ENCODE peak calls at places on chromosomes 11 and 22, in five cellular contexts. One of them, this sample, is unnamed.

GRCh38 chr11:59144579-59145345 is 2.1 kb downstream of the FAM111A start:
- DNase-seq in heart left ventricle: peak
- DNase-seq in left ventricle myocardium inferior: peak
- DNase-seq in HFF-Myc: peak
- DNase-seq in aorta: peak
- DNase-seq in this sample: peak

GRCh38 chr11:111417011-111417765 is 38.1 kb upstream of the POU2AF1 start:
- DNase-seq in left ventricle myocardium inferior: no peak
- DNase-seq in aorta: no peak
- DNase-seq in HFF-Myc: no peak
- DNase-seq in heart left ventricle: no peak
- DNase-seq in this sample: peak

GRCh38 chr11:116990061-116990473 is 108.2 kb downstream of the SIK3 start:
- DNase-seq in heart left ventricle: no peak
- DNase-seq in HFF-Myc: no peak
- DNase-seq in aorta: no peak
- DNase-seq in left ventricle myocardium inferior: no peak
- DNase-seq in this sample: no peak

GRCh38 chr22:38657248-38657909 is 941 bp downstream of the CBY1 start:
- DNase-seq in heart left ventricle: no peak
- DNase-seq in aorta: no peak
- DNase-seq in HFF-Myc: no peak
- DNase-seq in left ventricle myocardium inferior: no peak
- DNase-seq in this sample: peak

GRCh38 chr11:121757480-121758125 is 304.8 kb upstream of the SORL1-AS1 start:
- DNase-seq in HFF-Myc: no peak
- DNase-seq in aorta: no peak
- DNase-seq in left ventricle myocardium inferior: no peak
- DNase-seq in heart left ventricle: no peak
- DNase-seq in this sample: no peak

GRCh38 chr22:50718352-50718709 is 19.7 kb upstream of the ACR start:
- DNase-seq in left ventricle myocardium inferior: no peak
- DNase-seq in HFF-Myc: no peak
- DNase-seq in heart left ventricle: no peak
- DNase-seq in aorta: no peak
- DNase-seq in this sample: no peak

GRCh38 chr11:94243571-94244229 is 60.7 kb upstream of the IZUMO1R start:
- DNase-seq in heart left ventricle: no peak
- DNase-seq in HFF-Myc: no peak
- DNase-seq in left ventricle myocardium inferior: no peak
- DNase-seq in aorta: no peak
- DNase-seq in this sample: no peak

GRCh38 chr11:90476442-90477007 is 253.7 kb upstream of the CHORDC1 start:
- DNase-seq in HFF-Myc: no peak
- DNase-seq in left ventricle myocardium inferior: no peak
- DNase-seq in heart left ventricle: peak
- DNase-seq in aorta: no peak
- DNase-seq in this sample: no peak

GRCh38 chr11:10076458-10077141 is 217.4 kb downstream of the SBF2 start:
- DNase-seq in aorta: peak
- DNase-seq in HFF-Myc: no peak
- DNase-seq in heart left ventricle: peak
- DNase-seq in left ventricle myocardium inferior: peak
- DNase-seq in this sample: peak

GRCh38 chr11:35357893-35358292 is 61.5 kb downstream of the SLC1A2 start:
- DNase-seq in left ventricle myocardium inferior: no peak
- DNase-seq in aorta: no peak
- DNase-seq in heart left ventricle: no peak
- DNase-seq in HFF-Myc: no peak
- DNase-seq in this sample: no peak

DNA sequence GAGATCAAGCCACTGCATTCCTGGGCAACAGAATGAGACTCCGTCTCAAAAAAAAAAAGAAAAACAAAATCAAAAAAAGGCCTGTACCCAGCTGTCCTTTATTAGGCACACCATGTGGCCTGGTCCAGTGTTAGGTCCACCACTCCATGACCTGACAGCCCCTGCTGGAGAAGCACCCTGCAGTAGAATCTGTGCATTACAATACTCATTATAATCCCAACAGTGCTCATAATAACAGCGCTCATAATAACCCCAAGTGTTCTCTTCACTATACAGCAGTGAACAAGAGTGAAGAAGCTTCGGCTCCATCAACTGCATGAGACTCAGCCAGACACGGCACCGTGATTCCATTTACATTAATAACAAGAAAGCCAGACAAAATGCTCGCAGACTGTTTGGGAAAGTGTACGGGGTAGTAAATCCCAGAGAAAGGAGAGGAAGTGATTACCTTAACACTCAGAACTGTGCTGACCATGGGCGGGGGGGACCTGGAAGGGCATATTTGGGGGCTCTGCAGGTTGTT is 8.9 kb upstream of the EHD1 start:
- DNase-seq in HFF-Myc: no peak
- DNase-seq in left ventricle myocardium inferior: no peak
- DNase-seq in aorta: no peak
- DNase-seq in heart left ventricle: no peak
- DNase-seq in this sample: no peak
- H3K4me3 ChIP-seq in HFF-Myc: no peak
- H3K4me3 ChIP-seq in left ventricle myocardium inferior: peak
- H3K4me3 ChIP-seq in aorta: no peak
- H3K4me3 ChIP-seq in heart left ventricle: peak
- H3K4me3 ChIP-seq in this sample: no peak

GRCh38 chr11:18614667-18615066 is 15.1 kb downstream of the MISFA start:
- DNase-seq in left ventricle myocardium inferior: no peak
- DNase-seq in heart left ventricle: no peak
- DNase-seq in HFF-Myc: no peak
- DNase-seq in aorta: no peak
- DNase-seq in this sample: no peak

GRCh38 chr11:18623707-18624106 is 10.4 kb downstream of the SPTY2D1 start:
- DNase-seq in HFF-Myc: no peak
- DNase-seq in aorta: no peak
- DNase-seq in left ventricle myocardium inferior: no peak
- DNase-seq in heart left ventricle: no peak
- DNase-seq in this sample: no peak

GRCh38 chr11:18617688-18618340 is 16.3 kb downstream of the SPTY2D1 start:
- DNase-seq in aorta: no peak
- DNase-seq in HFF-Myc: no peak
- DNase-seq in left ventricle myocardium inferior: no peak
- DNase-seq in heart left ventricle: no peak
- DNase-seq in this sample: no peak

GRCh38 chr11:18615628-18616392 is 16.2 kb downstream of the MISFA start:
- DNase-seq in aorta: no peak
- DNase-seq in left ventricle myocardium inferior: no peak
- DNase-seq in HFF-Myc: no peak
- DNase-seq in heart left ventricle: no peak
- DNase-seq in this sample: no peak

DNA sequence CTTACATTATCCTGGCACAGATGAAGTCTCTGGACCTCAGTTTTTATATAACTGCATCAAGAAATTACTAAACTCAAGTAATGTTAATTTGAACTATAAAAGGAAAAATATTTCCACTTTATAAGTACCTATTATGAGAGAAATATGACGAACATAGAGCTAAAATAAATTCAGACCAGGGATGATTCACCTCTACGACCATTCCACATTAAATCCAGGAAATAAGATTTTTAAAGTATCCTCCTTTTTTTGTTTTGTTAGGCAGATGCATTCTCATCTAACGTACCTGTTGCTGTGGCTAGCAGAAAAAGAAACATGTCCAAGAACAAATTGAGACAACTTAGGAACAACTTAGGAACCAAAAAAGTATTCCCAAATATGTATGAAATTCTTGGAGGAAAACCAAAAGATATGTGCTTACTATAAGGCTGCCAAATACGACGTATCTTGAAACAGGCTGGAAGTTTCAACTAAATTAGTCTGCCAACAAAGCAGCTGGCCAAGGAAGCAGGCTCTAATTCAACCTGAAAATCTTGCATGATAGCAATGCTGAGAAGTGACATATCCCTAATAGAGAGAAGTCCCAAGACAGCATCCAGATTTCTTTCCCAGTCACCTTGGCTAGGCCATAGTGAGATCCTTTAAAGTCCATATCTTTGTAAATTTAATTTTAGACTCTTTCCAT is 15.7 kb downstream of the SPTY2D1 start:
- DNase-seq in left ventricle myocardium inferior: no peak
- DNase-seq in aorta: no peak
- DNase-seq in HFF-Myc: no peak
- DNase-seq in heart left ventricle: no peak
- DNase-seq in this sample: no peak
- H3K4me3 ChIP-seq in left ventricle myocardium inferior: no peak
- H3K4me3 ChIP-seq in aorta: no peak
- H3K4me3 ChIP-seq in HFF-Myc: no peak
- H3K4me3 ChIP-seq in heart left ventricle: no peak
- H3K4me3 ChIP-seq in this sample: no peak

GRCh38 chr11:1825785-1826451 is 8.9 kb upstream of the SYT8 start:
- DNase-seq in HFF-Myc: no peak
- DNase-seq in left ventricle myocardium inferior: no peak
- DNase-seq in aorta: no peak
- DNase-seq in heart left ventricle: no peak
- DNase-seq in this sample: no peak

GRCh38 chr11:1827931-1828330 is 6.9 kb upstream of the SYT8 start:
- DNase-seq in left ventricle myocardium inferior: no peak
- DNase-seq in heart left ventricle: no peak
- DNase-seq in aorta: peak
- DNase-seq in HFF-Myc: no peak
- DNase-seq in this sample: peak

GRCh38 chr11:1825039-1825740 is 9.6 kb upstream of the SYT8 start:
- DNase-seq in left ventricle myocardium inferior: peak
- DNase-seq in aorta: peak
- DNase-seq in HFF-Myc: no peak
- DNase-seq in heart left ventricle: no peak
- DNase-seq in this sample: peak

GRCh38 chr11:1827095-1827797 is 7.5 kb upstream of the SYT8 start:
- DNase-seq in heart left ventricle: peak
- DNase-seq in HFF-Myc: no peak
- DNase-seq in aorta: peak
- DNase-seq in left ventricle myocardium inferior: no peak
- DNase-seq in this sample: peak

DNA sequence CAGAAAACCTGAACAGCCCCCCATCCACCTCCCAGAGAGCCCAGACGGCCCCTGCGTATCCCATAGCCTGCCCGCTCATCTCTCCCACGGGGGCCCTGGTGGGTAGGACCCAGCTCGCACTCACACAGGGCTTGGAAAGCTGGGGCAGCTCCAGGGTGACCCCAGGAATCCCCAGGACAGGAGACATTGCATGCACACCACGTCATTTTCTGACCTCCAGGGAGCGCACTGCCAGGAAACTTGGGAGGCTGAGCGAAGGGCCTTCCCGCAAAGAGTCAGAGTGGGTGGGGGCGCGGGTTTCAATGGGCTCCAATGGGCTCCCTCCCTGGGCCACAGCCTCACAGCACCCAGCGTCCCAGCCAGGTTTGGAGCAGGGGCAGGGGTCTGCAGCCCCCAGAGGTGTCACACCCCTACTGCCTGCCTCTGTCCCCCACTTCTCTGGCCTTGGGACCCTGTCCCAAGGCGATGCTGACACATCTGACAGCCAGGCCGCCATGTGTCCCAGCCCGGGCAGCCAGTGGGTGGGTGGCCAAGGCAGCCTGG is 8.2 kb upstream of the SYT8 start:
- DNase-seq in heart left ventricle: peak
- DNase-seq in HFF-Myc: no peak
- DNase-seq in left ventricle myocardium inferior: no peak
- DNase-seq in aorta: peak
- DNase-seq in this sample: peak
- H3K4me3 ChIP-seq in heart left ventricle: no peak
- H3K4me3 ChIP-seq in HFF-Myc: no peak
- H3K4me3 ChIP-seq in left ventricle myocardium inferior: no peak
- H3K4me3 ChIP-seq in aorta: no peak
- H3K4me3 ChIP-seq in this sample: no peak

DNA sequence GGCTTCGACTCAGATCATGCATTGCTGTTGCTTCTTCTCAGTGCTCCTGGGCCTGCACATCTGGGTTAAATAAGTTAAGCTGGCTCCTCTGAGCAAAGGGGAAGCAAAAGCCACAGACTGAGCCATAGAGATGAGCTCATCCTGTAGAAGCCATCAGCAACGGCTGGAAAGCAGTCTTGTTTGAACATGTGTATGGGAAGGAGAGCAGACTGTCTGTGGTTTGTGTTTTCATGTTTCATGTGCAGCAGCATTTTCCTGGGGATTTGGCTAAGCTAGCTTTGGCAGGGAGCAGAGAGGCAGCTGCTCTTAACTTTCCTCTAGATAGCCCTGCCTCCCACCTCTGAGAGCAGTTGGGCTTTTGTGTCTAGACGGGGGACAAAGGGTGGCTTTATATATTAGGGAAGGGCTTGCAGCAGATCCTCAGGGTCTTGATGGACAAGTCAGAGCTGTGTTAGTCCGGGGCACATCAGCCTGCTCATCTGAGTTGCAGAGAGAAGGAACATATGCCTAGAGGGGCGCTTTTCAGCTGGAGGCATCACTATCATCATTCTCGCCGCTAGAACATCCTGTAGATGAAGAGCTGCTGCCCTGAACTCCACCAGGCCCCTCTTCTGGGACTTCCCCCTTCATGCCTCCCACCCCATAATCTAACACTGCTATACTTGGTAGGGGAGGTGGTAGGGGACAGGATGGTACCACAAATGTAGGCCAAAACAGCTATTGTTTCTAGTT is 14.9 kb downstream of the DCPS start:
- DNase-seq in left ventricle myocardium inferior: peak
- DNase-seq in aorta: peak
- DNase-seq in heart left ventricle: peak
- DNase-seq in HFF-Myc: peak
- DNase-seq in this sample: no peak
- H3K4me3 ChIP-seq in left ventricle myocardium inferior: peak
- H3K4me3 ChIP-seq in aorta: no peak
- H3K4me3 ChIP-seq in heart left ventricle: peak
- H3K4me3 ChIP-seq in HFF-Myc: peak
- H3K4me3 ChIP-seq in this sample: no peak

DNA sequence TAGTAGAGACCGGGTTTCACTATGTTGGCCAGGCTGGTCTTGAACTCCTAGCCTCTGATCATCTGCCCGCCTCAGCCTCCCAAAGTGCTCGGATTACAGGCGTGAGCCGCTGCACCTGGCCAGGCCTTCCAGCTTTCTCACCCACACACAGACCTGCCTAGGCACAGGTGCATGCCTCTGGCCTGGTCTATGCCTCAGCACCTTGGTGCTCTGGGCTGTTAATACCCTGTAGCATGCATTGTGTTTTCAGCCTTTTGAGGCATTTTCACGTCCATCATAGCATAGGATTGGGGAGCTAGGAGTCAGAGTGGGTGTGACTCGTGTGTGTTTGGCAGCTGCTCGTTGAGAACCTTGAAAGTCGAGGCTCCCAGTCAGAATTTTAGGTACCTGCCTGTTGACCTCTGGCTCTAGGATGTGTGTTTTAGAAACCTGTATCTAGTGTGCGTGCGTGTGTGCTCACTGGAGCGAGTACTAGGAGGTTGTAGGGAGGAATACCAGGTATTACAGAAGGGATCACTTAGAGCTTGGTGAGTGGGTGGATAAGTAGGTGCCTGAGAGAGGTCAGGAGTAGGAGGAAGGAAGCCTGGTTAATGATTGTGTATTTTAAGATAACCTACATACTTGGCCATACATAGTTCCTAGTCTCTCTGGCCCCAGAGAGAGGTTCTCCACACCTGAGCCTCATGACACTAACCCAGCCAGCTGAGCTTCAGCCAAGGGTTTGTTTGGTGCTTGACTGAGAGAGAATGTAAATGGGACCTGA is 20.0 kb downstream of the CRKL start:
- DNase-seq in heart left ventricle: no peak
- DNase-seq in aorta: peak
- DNase-seq in left ventricle myocardium inferior: no peak
- DNase-seq in HFF-Myc: no peak
- DNase-seq in this sample: no peak
- H3K4me3 ChIP-seq in heart left ventricle: no peak
- H3K4me3 ChIP-seq in aorta: no peak
- H3K4me3 ChIP-seq in left ventricle myocardium inferior: no peak
- H3K4me3 ChIP-seq in HFF-Myc: no peak
- H3K4me3 ChIP-seq in this sample: no peak

This sample was measured in Peyer's patch.